ENCODE peak calls at places on chromosomes 2 and 18, in ten cellular contexts. A is Peyer's patch; Q is pancreas; F is CD8-positive, alpha-beta T cell; O is heart left ventricle; C is adrenal gland; W is heart right ventricle; B is H9; J is transverse colon; K is kidney. N is an unnamed sample. For H3K4me1, the result is how much of the 10 kb centered on the place peaks cover.

GRCh38 chr2:96152301-96153165 is 7.3 kb upstream of the DUSP2 start:
- DNase-seq in K (no peak), A (no peak), O (peak), F (no peak), B (peak), J (peak), Q (no peak), W (no peak), C (no peak), N (peak)

GRCh38 chr2:46183426-46183825 is 113.8 kb upstream of the EPAS1 start:
- DNase-seq in F (no peak), Q (no peak), B (peak), C (no peak), J (no peak), W (no peak), A (no peak), K (no peak), O (no peak), N (no peak)

GRCh38 chr2:176161041-176161785 is 4.1 kb downstream of the HOXD3 start:
- DNase-seq in F (no peak), Q (no peak), O (no peak), J (no peak), B (no peak), C (no peak), K (no peak), A (no peak), W (no peak), N (no peak)

GRCh38 chr2:241798081-241798630 is 10.8 kb upstream of the NEU4 start:
- DNase-seq in J (peak), C (no peak), A (no peak), F (peak), Q (peak), B (no peak), W (no peak), K (peak), O (no peak), N (peak)

GRCh38 chr2:203344667-203345066 is 16.5 kb downstream of the ABI2 start:
- DNase-seq in W (no peak), O (no peak), J (no peak), Q (no peak), F (no peak), B (no peak), A (no peak), C (no peak), K (no peak), N (no peak)

GRCh38 chr2:186820303-186820702 is 28.7 kb downstream of the ZSWIM2 start:
- DNase-seq in C (no peak), W (no peak), B (no peak), A (no peak), K (no peak), O (no peak), F (no peak), Q (no peak), J (no peak), N (no peak)

GRCh38 chr2:25844089-25844488 is 34.2 kb downstream of the ASXL2 start:
- DNase-seq in C (peak), Q (no peak), W (no peak), B (no peak), J (no peak), K (no peak), F (no peak), A (no peak), O (no peak), N (no peak)

GRCh38 chr2:163553601-163554000 is 182.2 kb downstream of the FIGN start:
- DNase-seq in J (no peak), A (no peak), F (no peak), B (no peak), W (no peak), O (no peak), C (no peak), Q (no peak), K (no peak), N (no peak)

GRCh38 chr2:106961328-106961727 is 75.4 kb upstream of the ST6GAL2 start:
- DNase-seq in B (no peak), J (no peak), O (no peak), Q (no peak), W (no peak), K (no peak), A (no peak), F (no peak), C (no peak), N (no peak)

GRCh38 chr2:153059338-153060052 is 341.1 kb downstream of the ARL6IP6 start:
- DNase-seq in B (no peak), C (no peak), O (no peak), A (no peak), Q (no peak), K (no peak), J (no peak), W (no peak), F (no peak), N (no peak)

GRCh38 chr2:224160917-224161316 is 121.8 kb upstream of the SERPINE2 start:
- DNase-seq in W (peak), A (no peak), K (peak), Q (no peak), J (no peak), O (peak), F (no peak), C (peak), B (no peak), N (peak)

GRCh38 chr18:44679056-44679911 is 1.4 kb upstream of the SETBP1 start:
- DNase-seq in F (peak), B (peak), K (peak), Q (peak), O (peak), C (peak), J (peak), W (peak), A (peak), N (peak)

GRCh38 chr2:48118895-48119294 is 212.6 kb upstream of the FBXO11 start:
- DNase-seq in W (no peak), J (no peak), A (no peak), Q (no peak), O (no peak), C (no peak), K (no peak), B (no peak), F (no peak), N (no peak)

GRCh38 chr2:5125017-5125730 is 567.0 kb upstream of the SOX11 start:
- DNase-seq in A (no peak), C (no peak), Q (no peak), K (no peak), W (no peak), F (no peak), O (no peak), B (no peak), J (no peak), N (no peak)

DNA sequence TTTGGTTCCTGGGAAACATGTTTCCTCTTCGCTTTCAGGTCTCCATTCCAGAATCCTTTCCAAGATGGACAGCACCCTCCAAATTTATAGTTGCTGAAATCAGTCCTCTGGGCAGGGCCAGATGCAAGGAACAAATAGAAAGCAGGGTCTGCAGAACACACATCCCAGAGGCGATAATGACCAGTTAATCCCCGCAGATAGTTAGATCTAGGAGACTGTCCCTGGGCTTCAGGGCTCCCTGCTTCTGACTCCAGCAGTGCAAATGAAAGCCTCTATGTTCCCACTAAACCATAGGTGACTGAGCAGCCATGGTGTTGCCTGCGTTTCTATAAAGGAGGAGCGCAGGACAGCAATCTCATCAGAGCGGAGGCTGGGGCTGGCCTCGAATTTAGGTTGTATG is 38.7 kb downstream of the SRSF7 start:
- DNase-seq in B (no peak), F (no peak), C (no peak), Q (no peak), O (no peak), A (no peak), K (no peak), W (no peak), J (no peak), N (no peak)
- H3K27ac ChIP-seq in B (no peak), F (no peak), C (no peak), Q (no peak), O (no peak), A (no peak), K (no peak), W (no peak), J (no peak), N (no peak)

GRCh38 chr18:46293699-46294300 is 189.6 kb downstream of the HAUS1 start:
- DNase-seq in F (no peak), C (no peak), A (no peak), Q (no peak), J (no peak), K (no peak), W (no peak), O (no peak), B (peak), N (no peak)

GRCh38 chr18:46290440-46291020 is 186.3 kb downstream of the HAUS1 start:
- DNase-seq in B (peak), W (no peak), F (peak), A (no peak), Q (no peak), C (no peak), J (no peak), O (no peak), K (no peak), N (no peak)

GRCh38 chr18:46289931-46290330 is 185.7 kb downstream of the HAUS1 start:
- DNase-seq in B (no peak), K (no peak), J (no peak), W (no peak), O (no peak), F (peak), A (no peak), C (no peak), Q (no peak), N (no peak)

GRCh38 chr18:46289458-46289857 is 185.3 kb downstream of the HAUS1 start:
- DNase-seq in C (no peak), K (no peak), B (no peak), A (no peak), W (no peak), F (peak), J (no peak), Q (no peak), O (no peak), N (no peak)

DNA sequence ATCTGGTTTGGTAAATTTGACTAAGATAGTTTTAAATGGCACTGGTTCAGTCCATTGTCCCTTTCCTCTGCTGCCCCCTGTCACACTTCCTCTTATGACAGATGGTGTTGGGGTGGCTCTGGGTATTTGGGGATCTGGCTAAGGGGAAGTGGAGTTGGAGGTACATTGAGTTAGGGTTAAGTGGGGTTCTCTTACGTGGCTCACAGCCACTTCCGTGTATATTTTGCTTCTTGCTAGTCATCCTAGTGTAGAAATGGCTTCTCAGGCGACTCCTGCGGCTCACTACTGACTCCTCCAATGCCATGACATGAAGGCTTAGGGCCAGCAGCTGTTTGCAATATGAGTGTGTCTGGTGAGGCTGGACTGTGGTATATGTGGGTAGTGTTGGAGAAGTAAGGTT is 187.0 kb downstream of the HAUS1 start:
- DNase-seq in A (peak), K (no peak), F (no peak), B (peak), W (no peak), C (no peak), J (no peak), Q (no peak), O (no peak), N (no peak)
- TF ChIP-seq CTCF in A (no peak), K (no peak), F (no peak), B (no peak), W (no peak), C (no peak), J (no peak), Q (no peak), O (no peak), N (no peak)

DNA sequence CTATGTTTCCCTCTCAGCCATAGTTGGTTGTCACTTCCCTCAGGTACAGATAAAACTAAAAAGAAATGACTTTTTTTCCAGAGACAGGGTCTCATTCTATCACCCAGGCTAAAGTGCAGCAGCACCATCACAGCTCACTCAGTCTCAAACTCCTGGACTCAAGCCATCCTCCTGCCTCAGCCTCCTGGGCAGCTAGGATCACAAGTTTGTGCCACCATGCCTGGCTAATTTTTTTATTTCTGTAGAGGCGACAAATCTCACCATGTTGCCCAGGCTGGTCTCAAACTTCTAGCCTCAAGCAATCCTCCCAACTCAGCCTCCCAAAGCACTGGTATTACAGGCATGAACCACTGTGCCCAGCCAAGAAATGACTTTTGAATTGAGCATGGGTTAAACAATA is 8.2 kb downstream of the ROCK2 start:
- DNase-seq in C (no peak), B (no peak), O (no peak), W (no peak), K (no peak), F (no peak), Q (no peak), J (no peak), A (no peak), N (no peak)
- H3K4me1 ChIP-seq in C (under half), B (under half), O (under half), W (under half), K (under half), F (under half), Q (under half), J (under half), A (under half), N (under half)

DNA sequence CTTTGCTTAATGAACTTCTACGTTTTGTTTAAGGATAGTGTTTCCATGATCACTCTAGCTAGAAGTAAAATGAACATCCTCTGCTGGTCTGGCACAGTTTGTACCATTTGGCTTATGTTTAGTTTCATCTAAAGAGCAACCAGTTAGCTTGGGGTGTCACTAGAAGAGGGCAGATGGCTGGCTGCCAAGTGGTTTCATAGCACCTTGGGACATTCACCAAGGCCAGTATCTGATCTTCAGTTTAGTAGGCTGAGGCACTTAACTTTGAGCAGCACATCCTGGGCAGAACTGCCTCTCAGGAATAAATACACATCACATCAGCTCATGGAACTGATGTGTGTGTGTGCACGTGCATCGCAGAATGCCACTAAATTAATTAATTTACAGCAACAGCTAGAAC is 68.4 kb downstream of the NXPH2 start:
- DNase-seq in O (no peak), J (no peak), A (no peak), C (no peak), F (no peak), B (no peak), W (no peak), Q (no peak), K (no peak), N (no peak)
- H3K27ac ChIP-seq in O (no peak), J (no peak), A (no peak), C (no peak), F (no peak), B (no peak), W (no peak), Q (no peak), K (no peak), N (no peak)

GRCh38 chr2:14256890-14257289 is 375.6 kb upstream of the LRATD1 start:
- DNase-seq in A (no peak), W (no peak), J (no peak), K (no peak), C (no peak), F (no peak), B (no peak), O (no peak), Q (no peak), N (no peak)

GRCh38 chr2:14257801-14258507 is 374.6 kb upstream of the LRATD1 start:
- DNase-seq in F (no peak), B (no peak), A (no peak), O (no peak), C (no peak), K (no peak), Q (no peak), J (no peak), W (no peak), N (no peak)

DNA sequence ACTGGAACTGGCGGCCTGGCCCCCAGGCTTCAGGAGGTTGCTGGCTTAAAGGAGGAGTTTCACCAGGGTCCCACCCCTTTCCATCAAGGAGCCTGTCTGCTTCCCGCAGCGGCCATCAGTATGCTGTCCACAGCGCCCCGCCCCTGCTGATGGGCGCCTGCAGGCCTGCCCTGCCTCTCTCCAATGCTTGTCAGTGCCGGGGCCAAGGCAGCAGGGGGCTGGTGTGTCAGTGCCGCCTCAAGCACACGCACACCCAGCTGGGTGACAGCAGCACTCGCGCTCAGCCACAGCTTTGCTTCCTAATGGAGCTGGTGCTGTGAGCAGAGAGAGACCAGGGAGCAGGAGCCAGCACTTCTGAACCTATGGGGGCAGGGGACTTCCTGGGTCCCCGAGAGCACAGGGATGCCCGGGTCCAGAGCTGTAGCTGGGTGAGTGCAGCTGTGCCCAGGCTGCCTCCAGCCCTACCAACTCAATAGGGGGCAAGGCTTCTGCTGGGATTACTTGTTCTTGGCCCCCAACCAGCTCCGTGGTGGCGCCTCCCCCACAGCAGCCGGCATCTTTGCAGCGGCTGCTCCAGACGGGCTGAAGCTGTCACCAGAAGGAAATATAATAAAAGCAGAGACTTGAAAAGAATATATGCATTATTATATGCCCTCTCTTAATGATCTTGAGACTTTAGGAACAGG is 377.2 kb upstream of the LRATD1 start:
- DNase-seq in O (no peak), Q (no peak), B (peak), W (no peak), C (no peak), J (no peak), A (no peak), F (no peak), K (peak), N (no peak)
- TF ChIP-seq CTCF in O (no peak), Q (no peak), B (no peak), W (no peak), C (no peak), J (no peak), A (no peak), F (no peak), K (no peak), N (no peak)

GRCh38 chr2:234625626-234626253 is 128.9 kb upstream of the ARL4C start:
- DNase-seq in J (no peak), O (no peak), B (no peak), A (no peak), C (no peak), Q (no peak), F (peak), W (no peak), K (no peak), N (no peak)
- H3K4me1 ChIP-seq in J (under half), O (under half), B (under half), A (under half), C (under half), Q (under half), F (under half), W (under half), K (under half), N (under half)

DNA sequence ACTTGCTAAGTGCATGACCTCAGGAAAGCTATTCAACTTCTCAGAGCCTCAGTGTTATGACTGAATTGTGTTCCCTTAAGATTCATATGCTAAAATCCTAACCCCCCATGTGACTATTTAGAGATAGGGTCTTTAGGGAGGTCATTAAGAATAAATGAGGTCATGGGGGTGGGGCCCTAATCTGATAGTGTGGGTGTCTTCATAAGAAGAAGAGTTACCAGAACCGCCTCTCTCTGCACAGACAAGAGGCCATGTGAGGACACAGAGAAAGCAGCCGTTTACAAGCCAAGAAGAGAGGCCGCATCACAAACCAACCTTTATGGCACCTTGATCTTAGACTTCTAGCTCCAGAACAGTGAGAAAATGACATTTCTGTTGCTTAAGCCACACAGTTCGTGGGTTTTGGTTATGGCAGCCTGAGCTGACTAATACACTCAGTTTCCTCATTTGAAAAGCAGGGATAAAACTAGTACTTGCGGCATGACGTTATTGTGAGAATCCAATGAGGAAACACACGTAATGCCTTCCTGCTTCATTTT is 9.9 kb downstream of the SH2D6 start:
- DNase-seq in J (no peak), W (no peak), O (no peak), Q (no peak), C (no peak), F (no peak), B (no peak), K (no peak), A (no peak), N (no peak)
- H3K27ac ChIP-seq in J (no peak), W (no peak), O (no peak), Q (no peak), C (no peak), F (no peak), B (no peak), K (no peak), A (no peak), N (no peak)

GRCh38 chr2:27756544-27757498 is 14.7 kb upstream of the MRPL33 start:
- DNase-seq in W (peak), J (no peak), C (peak), Q (no peak), F (no peak), O (peak), B (no peak), K (no peak), A (no peak), N (peak)
- TF ChIP-seq CTCF in W (no peak), J (no peak), C (no peak), Q (no peak), F (no peak), O (no peak), B (no peak), K (no peak), A (no peak), N (no peak)

N was measured in psoas muscle.